ENCODE peak calls at places on chromosomes 3 and 15, in six cellular contexts. Z, D, G, F, O and M are unnamed samples.

GRCh38 chr15:52080993-52081392 is 31.6 kb downstream of the BCL2L10 start:
- DNase-seq in Z (no peak), D (no peak), G (no peak), F (no peak), O (no peak), M (no peak)

GRCh38 chr15:85792872-85793621 is 1.7 kb downstream of the KLHL25 start:
- DNase-seq in Z (no peak), D (peak), G (no peak), F (no peak), O (no peak), M (no peak)

GRCh38 chr3:127373701-127374625 is 86.1 kb upstream of the PRR20G start:
- DNase-seq in Z (peak), D (no peak), G (no peak), F (no peak), O (no peak), M (no peak)

GRCh38 chr3:27138562-27138961 is 230.6 kb downstream of the NEK10 start:
- DNase-seq in Z (no peak), D (no peak), G (no peak), F (no peak), O (no peak), M (no peak)

GRCh38 chr15:69893863-69894262 is 203.9 kb downstream of the TLE3 start:
- DNase-seq in Z (peak), D (peak), G (no peak), F (peak), O (peak), M (no peak)

GRCh38 chr3:26712211-26713026 is 89.8 kb downstream of the LRRC3B start:
- DNase-seq in Z (peak), D (peak), G (no peak), F (no peak), O (peak), M (no peak)

GRCh38 chr15:70488002-70488605 is 275.3 kb downstream of the UACA start:
- DNase-seq in Z (peak), D (peak), G (peak), F (no peak), O (no peak), M (peak)

GRCh38 chr3:156826896-156827882 is 1.0 kb downstream of the LEKR1 start:
- DNase-seq in Z (no peak), D (no peak), G (no peak), F (no peak), O (no peak), M (no peak)

GRCh38 chr3:12750658-12751071 is 8.4 kb downstream of the TMEM40 start:
- DNase-seq in Z (no peak), D (peak), G (no peak), F (no peak), O (peak), M (no peak)

GRCh38 chr15:36827824-36828223 is 248.4 kb downstream of the CDIN1 start:
- DNase-seq in Z (no peak), D (no peak), G (no peak), F (no peak), O (no peak), M (no peak)

GRCh38 chr15:25177955-25178801 is 223.4 kb downstream of the SNRPN start:
- DNase-seq in Z (no peak), D (no peak), G (peak), F (no peak), O (no peak), M (peak)

GRCh38 chr3:129490273-129490675 is 38.2 kb upstream of the RHO start:
- DNase-seq in Z (peak), D (peak), G (peak), F (peak), O (peak), M (peak)
- TF ChIP-seq CTCF in Z (peak), D (peak), G (peak), F (peak), O (peak), M (peak)

DNA sequence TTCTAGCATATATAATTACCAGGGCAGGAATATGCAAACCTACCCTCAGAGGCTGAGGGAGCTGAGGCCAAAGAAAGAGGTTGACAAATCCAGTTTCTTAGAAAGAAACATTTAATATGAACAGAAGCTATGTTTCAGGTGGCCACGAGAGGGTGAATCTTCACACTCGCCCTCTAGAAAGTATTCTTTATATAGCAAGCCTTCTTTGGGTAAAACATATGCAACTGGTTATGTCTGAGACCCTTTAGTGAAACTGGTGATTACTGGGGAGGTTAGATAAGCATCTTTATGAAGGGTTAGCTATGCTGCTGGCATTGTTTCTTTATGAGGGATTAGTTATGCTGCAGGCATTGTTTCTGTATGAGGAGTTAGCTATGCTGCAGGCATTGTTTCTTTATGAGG is 50.7 kb upstream of the GOLGA6L2 start:
- DNase-seq in Z (peak), D (no peak), G (no peak), F (no peak), O (peak), M (no peak)
- TF ChIP-seq CTCF in Z (peak), D (peak), G (no peak), F (no peak), O (peak), M (no peak)

GRCh38 chr3:3744826-3745225 is 54.4 kb upstream of the LRRN1 start:
- DNase-seq in Z (no peak), D (no peak), G (no peak), F (no peak), O (no peak), M (no peak)
- TF ChIP-seq CTCF in Z (no peak), D (no peak), G (no peak), F (no peak), O (no peak), M (no peak)

GRCh38 chr15:74837482-74837881 is 5.5 kb downstream of the ULK3 start:
- DNase-seq in Z (no peak), D (no peak), G (no peak), F (no peak), O (no peak), M (no peak)
- TF ChIP-seq CTCF in Z (peak), D (peak), G (no peak), F (no peak), O (no peak), M (no peak)

DNA sequence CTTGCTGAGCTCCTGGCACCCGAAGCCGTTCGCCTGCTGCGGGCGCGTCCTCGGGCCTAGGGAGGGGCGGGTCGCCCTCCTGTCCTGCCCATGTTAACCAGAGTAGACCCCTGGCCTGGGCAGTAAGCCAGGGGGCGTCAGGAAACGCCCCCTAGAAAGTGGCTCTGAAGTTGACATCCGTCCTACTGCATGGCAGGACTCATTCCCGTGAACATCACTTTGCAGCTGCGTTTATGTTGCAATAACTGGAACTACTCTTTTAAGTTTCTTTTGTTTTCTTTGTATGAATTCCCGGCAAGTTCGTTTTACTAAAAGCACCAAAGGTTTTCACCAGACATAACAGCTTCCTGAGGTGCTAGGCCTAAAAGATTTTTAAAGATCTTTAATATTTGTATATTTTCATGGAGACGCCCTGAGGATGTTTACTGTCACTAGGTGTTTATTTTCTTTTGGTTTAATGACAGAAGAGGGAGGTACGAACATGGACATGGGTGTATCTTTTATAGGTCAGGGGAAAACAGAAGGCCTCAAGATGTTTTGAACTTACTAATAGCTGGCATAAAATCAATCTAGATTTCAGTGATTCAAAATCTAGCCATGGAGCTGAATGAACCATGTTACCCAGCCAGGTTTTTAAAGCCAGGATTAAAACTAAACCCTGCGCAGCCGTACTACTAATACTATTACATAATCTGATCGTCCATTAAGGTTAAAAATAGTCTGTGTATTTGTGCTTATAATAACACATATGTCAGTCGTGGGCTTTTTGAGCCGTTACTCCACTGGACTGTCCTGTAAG is 1.0 kb downstream of the C15orf61 start:
- DNase-seq in Z (no peak), D (peak), G (no peak), F (no peak), O (peak), M (no peak)
- TF ChIP-seq CTCF in Z (no peak), D (no peak), G (no peak), F (no peak), O (peak), M (no peak)